ENCODE peak calls at places on chromosome 17, in four cellular contexts. I, E, N and F are unnamed samples.

GRCh38 chr17:10447035-10447931 is 22.1 kb downstream of the MYH4 start:
- DNase-seq in I (no peak), E (no peak), N (no peak), F (no peak)

GRCh38 chr17:78176548-78177025 is 8.2 kb downstream of the SYNGR2 start:
- DNase-seq in I (peak; percentile 90), E (peak; percentile 79), N (no peak), F (no peak)

GRCh38 chr17:80667462-80668277 is 123.0 kb downstream of the RPTOR start:
- DNase-seq in I (no peak), E (no peak), N (no peak), F (no peak)

GRCh38 chr17:2081564-2081963 is 26.7 kb downstream of the HIC1 start:
- DNase-seq in I (no peak), E (no peak), N (no peak), F (no peak)

GRCh38 chr17:50453901-50454300 is 14.8 kb downstream of the CHAD start:
- DNase-seq in I (no peak), E (no peak), N (no peak), F (no peak)

GRCh38 chr17:34981538-34982241 is 1.4 kb downstream of the LIG3 start:
- DNase-seq in I (no peak), E (no peak), N (no peak), F (no peak)

GRCh38 chr17:18018411-18018921 is 20.5 kb downstream of the ATPAF2 start:
- DNase-seq in I (no peak), E (no peak), N (no peak), F (no peak)

GRCh38 chr17:81902023-81902652 is at the start of gene NPB:
- DNase-seq in I (peak; percentile 81), E (no peak), N (no peak), F (no peak)

GRCh38 chr17:52212851-52213250 is 54.3 kb upstream of the CA10 start:
- DNase-seq in I (no peak), E (no peak), N (no peak), F (no peak)

GRCh38 chr17:48294989-48295892 is 134.8 kb downstream of the SKAP1 start:
- DNase-seq in I (no peak), E (no peak), N (no peak), F (no peak)

GRCh38 chr17:65609749-65610148 is 48.3 kb upstream of the AXIN2 start:
- DNase-seq in I (no peak), E (no peak), N (no peak), F (no peak)

GRCh38 chr17:79102214-79102613 is 27.6 kb downstream of the ENGASE start:
- DNase-seq in I (no peak), E (no peak), N (no peak), F (no peak)

GRCh38 chr17:28963841-28964240 is 12.5 kb upstream of the PHF12 start:
- DNase-seq in I (peak; percentile 24), E (peak; percentile 27), N (no peak), F (no peak)

GRCh38 chr17:7404737-7405412 is 978 bp upstream of the TMEM256 start:
- DNase-seq in I (peak; percentile 90), E (no peak), N (no peak), F (no peak)

GRCh38 chr17:63973930-63974593 is 1.3 kb upstream of the SCN4A start:
- DNase-seq in I (peak; percentile 30), E (no peak), N (no peak), F (no peak)

GRCh38 chr17:76725580-76726230 is 701 bp downstream of the JMJD6 start:
- DNase-seq in I (peak; percentile 90), E (peak; percentile 84), N (no peak), F (no peak)

GRCh38 chr17:43791589-43791988 is 11.4 kb downstream of the CFAP97D1 start:
- DNase-seq in I (no peak), E (no peak), N (no peak), F (no peak)